ENCODE peak calls at places on chromosome 7, in eight cellular contexts. L is tibial nerve, W is adrenal gland, M is spleen, J is IMR-90, V is transverse colon, X is brain microvascular endothelial cell, U is HepG2. B is an unnamed sample.

GRCh38 chr7:75879771-75880184 is 944 bp downstream of the RHBDD2 start:
- DNase-seq in X (peak; percentile 82), U (no peak), V (no peak), J (peak; percentile 78), W (peak; percentile 87), M (no peak), L (no peak), B (no peak)

GRCh38 chr7:27972272-27972671 is 208.3 kb downstream of the JAZF1 start:
- DNase-seq in U (no peak), W (no peak), M (no peak), L (no peak), X (no peak), J (no peak), V (no peak), B (no peak)

GRCh38 chr7:158891922-158892321 is 35.6 kb downstream of the DYNC2I1 start:
- DNase-seq in U (no peak), L (no peak), J (no peak), X (no peak), V (no peak), W (no peak), M (no peak), B (peak; percentile 70)

GRCh38 chr7:36474283-36475010 is 84.8 kb downstream of the ANLN start:
- DNase-seq in U (no peak), L (no peak), M (no peak), W (no peak), V (no peak), X (peak; percentile 39), J (peak; percentile 41), B (no peak)

GRCh38 chr7:41187322-41187721 is 515.6 kb downstream of the INHBA start:
- DNase-seq in M (no peak), X (no peak), V (no peak), U (no peak), W (no peak), L (no peak), J (no peak), B (no peak)

GRCh38 chr7:519429-519973 is at the start of gene PDGFA:
- DNase-seq in M (no peak), J (peak; percentile 39), X (no peak), W (peak; percentile 45), V (no peak), U (no peak), L (no peak), B (no peak)

GRCh38 chr7:26910221-26910620 is 45.8 kb upstream of the SKAP2 start:
- DNase-seq in L (no peak), J (peak; percentile 36), W (peak; percentile 81), X (peak; percentile 42), M (peak; percentile 82), U (peak; percentile 18), V (peak; percentile 27), B (no peak)

GRCh38 chr7:44921607-44922350 is 36.4 kb upstream of the PURB start:
- DNase-seq in L (peak; percentile 99), M (peak; percentile 98), X (peak; percentile 71), W (peak; percentile 94), V (peak; percentile 91), U (peak; percentile 59), J (peak; percentile 57), B (peak; percentile 90)

GRCh38 chr7:106071999-106072714 is 40.0 kb downstream of the SYPL1 start:
- DNase-seq in M (no peak), V (peak; percentile 53), W (peak; percentile 87), L (no peak), J (no peak), U (peak; percentile 87), X (no peak), B (no peak)

GRCh38 chr7:99267530-99268360 is 4.9 kb upstream of the MYH16 start:
- DNase-seq in W (peak; percentile 57), V (no peak), X (peak; percentile 89), M (no peak), L (no peak), U (peak; percentile 85), J (peak; percentile 94), B (no peak)

GRCh38 chr7:32257632-32258031 is 187.4 kb upstream of the PDE1C start:
- DNase-seq in M (no peak), J (no peak), W (no peak), L (no peak), V (no peak), U (no peak), X (no peak), B (no peak)

GRCh38 chr7:126501617-126502016 is 751.1 kb downstream of the GRM8 start:
- DNase-seq in M (no peak), L (no peak), J (no peak), U (no peak), X (no peak), V (no peak), W (no peak), B (no peak)

GRCh38 chr7:112584290-112584689 is 103.5 kb downstream of the LSMEM1 start:
- DNase-seq in X (no peak), U (no peak), J (no peak), V (no peak), L (no peak), W (no peak), M (no peak), B (no peak)
- H3K27ac ChIP-seq in X (no peak overlapping the region), U (no peak overlapping the region), J (no peak overlapping the region), V (no peak overlapping the region), L (no peak overlapping the region), W (no peak overlapping the region), M (no peak overlapping the region), B (no peak overlapping the region)

DNA sequence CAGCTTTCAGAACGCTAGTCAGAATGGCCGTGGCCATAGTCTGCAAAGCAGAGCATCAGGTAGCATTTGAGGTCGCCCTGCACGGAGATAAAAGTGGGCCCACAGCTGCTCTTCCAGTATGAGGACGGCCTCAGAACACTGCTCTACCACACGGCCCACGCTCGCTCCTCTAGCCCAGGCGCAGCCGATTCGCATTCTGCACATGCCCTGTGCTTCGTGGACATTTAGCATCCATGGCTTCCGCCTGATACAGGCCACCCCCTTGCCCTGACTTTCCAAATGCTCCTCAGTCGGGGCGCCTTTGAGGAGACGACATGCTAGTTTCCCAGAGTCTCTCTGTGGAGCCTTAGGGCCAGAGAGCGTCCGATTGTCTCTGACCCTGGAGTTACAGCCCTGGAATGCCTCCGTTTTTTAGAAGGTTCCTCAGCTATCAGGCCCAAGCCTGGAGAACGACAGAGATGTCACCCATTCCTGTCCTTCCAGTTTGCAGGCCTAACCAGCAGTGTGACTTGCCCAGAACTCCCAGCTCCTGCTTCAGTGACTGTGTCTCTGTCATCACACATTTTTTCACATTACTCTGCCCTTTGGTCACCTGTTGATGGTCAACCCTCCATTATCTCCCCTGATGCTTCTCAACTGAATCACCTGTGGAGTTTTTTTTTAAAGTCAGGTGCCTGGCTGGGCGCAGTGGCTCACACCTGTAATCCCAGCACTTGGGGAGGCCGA is 14.3 kb downstream of the STRA8 start:
- DNase-seq in U (no peak), V (no peak), M (peak; percentile 44), L (no peak), W (no peak), X (no peak), J (no peak), B (no peak)
- H3K4me3 ChIP-seq in U (no peak overlapping the region), V (no peak overlapping the region), M (no peak overlapping the region), L (no peak overlapping the region), W (no peak overlapping the region), X (no peak overlapping the region), J (no peak overlapping the region), B (no peak overlapping the region)

GRCh38 chr7:140003913-140004382 is 58.8 kb downstream of the PARP12 start:
- DNase-seq in M (peak; percentile 41), W (peak; percentile 16), L (peak; percentile 52), X (peak; percentile 61), J (peak; percentile 75), V (peak; percentile 19), U (peak; percentile 43), B (no peak)
- TF ChIP-seq CTCF in M (no peak), W (peak; percentile 50), L (no peak), X (peak; percentile 74), J (peak; percentile 79), V (peak; percentile 51), U (peak; percentile 66), B (peak; percentile 42)

GRCh38 chr7:35022725-35023124 is 14.6 kb downstream of the DPY19L1 start:
- DNase-seq in V (no peak), W (no peak), L (no peak), U (no peak), J (no peak), M (no peak), X (no peak), B (no peak)
- H3K27ac ChIP-seq in V (no peak overlapping the region), W (no peak overlapping the region), L (no peak overlapping the region), U (no peak overlapping the region), J (no peak overlapping the region), M (no peak overlapping the region), X (no peak overlapping the region), B (no peak overlapping the region)

GRCh38 chr7:130982160-130982638 is 248.2 kb upstream of the KLF14 start:
- DNase-seq in X (no peak), U (peak; percentile 56), L (no peak), J (peak; percentile 59), W (no peak), V (no peak), M (no peak), B (no peak)

GRCh38 chr7:130987092-130987491 is 253.1 kb upstream of the KLF14 start:
- DNase-seq in X (no peak), V (no peak), U (peak; percentile 37), J (no peak), M (no peak), W (no peak), L (no peak), B (no peak)

GRCh38 chr7:130986271-130986690 is 252.3 kb upstream of the KLF14 start:
- DNase-seq in X (no peak), V (no peak), M (no peak), L (no peak), W (no peak), J (no peak), U (no peak), B (no peak)

GRCh38 chr7:130985361-130985760 is 251.4 kb upstream of the KLF14 start:
- DNase-seq in M (no peak), J (no peak), W (no peak), X (no peak), U (no peak), L (no peak), V (no peak), B (no peak)

GRCh38 chr7:130982651-130983050 is 248.6 kb upstream of the KLF14 start:
- DNase-seq in V (no peak), W (no peak), X (no peak), U (no peak), M (no peak), J (no peak), L (no peak), B (no peak)
- H3K4me3 ChIP-seq in V (no peak overlapping the region), W (no peak overlapping the region), X (no peak overlapping the region), U (no peak overlapping the region), M (no peak overlapping the region), J (no peak overlapping the region), L (no peak overlapping the region), B (no peak overlapping the region)

DNA sequence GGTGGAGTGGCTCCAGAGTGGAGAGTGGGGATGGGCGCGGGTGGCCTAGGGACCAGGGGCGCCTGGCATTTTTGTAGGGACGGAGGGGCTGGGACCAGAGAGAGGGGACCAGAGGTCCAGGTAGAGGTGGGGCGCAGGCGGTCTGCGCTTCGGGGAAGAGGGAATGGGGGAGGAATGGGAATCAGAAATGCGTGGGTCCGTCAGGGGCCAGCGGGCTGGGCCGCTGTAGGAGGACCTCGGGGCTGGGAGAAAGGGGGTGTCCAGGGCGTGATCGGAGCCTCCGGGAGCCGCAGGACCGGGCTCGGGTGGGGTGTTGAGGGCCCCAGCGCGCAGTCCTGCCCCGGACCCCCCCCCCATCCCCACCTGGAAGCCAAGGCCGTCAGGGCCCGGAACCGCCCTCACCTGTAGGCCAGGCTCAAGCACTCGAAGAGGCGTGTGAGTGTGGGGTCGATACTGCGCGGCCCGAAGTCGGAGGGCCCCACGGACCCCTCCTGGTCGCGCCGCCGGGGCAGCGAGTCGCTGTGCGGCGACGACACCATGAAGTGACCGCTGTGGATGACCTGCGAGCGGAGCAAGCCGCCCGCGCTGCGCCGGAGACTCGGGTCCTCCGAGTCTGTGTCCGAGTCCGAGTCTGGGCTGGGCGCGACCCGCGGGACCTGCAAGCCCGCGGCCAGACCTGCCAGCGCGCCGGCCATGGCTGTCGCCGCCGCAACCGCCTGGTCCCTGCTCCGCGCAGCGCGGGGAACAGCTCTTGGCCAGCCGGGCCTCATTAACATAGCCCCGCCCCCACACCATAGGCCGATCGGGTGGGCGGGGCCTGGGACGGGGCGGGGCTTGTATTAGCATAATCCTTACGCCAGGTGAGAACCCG is at the start of gene MLXIPL:
- DNase-seq in L (peak; percentile 62), X (peak; percentile 37), W (peak; percentile 96), U (peak; percentile 83), V (peak; percentile 91), M (peak; percentile 84), J (no peak), B (peak; percentile 96)
- TF ChIP-seq CTCF in L (no peak), X (no peak), W (no peak), U (no peak), V (no peak), M (no peak), J (no peak), B (no peak)

B was measured in right lobe of liver.